ENCODE peak calls at places on chromosomes 11 and 22, in five cellular contexts. One of them, this sample, is unnamed.

GRCh38 chr11:131663403-131664200 is 293.2 kb downstream of the NTM start:
- DNase-seq in cardiac fibroblast: no peak
- DNase-seq in renal cortical epithelial cell: no peak
- DNase-seq in stimulated activated CD4-positive, alpha-beta T cell treated with anti-CD3 and anti-CD28 coated beads, Interleukin-1b, Interleukin-23, amount 100 ng/mL, for 1 hour: no peak
- DNase-seq in progenitor cell of endocrine pancreas: no peak
- DNase-seq in this sample: no peak

GRCh38 chr22:18078329-18079041 is 695 bp downstream of the PEX26 start:
- DNase-seq in cardiac fibroblast: peak
- DNase-seq in renal cortical epithelial cell: no peak
- DNase-seq in stimulated activated CD4-positive, alpha-beta T cell treated with anti-CD3 and anti-CD28 coated beads, Interleukin-1b, Interleukin-23, amount 100 ng/mL, for 1 hour: no peak
- DNase-seq in progenitor cell of endocrine pancreas: peak
- DNase-seq in this sample: no peak

GRCh38 chr11:117315285-117316196 is 515 bp downstream of the BACE1 start:
- DNase-seq in cardiac fibroblast: no peak
- DNase-seq in renal cortical epithelial cell: no peak
- DNase-seq in stimulated activated CD4-positive, alpha-beta T cell treated with anti-CD3 and anti-CD28 coated beads, Interleukin-1b, Interleukin-23, amount 100 ng/mL, for 1 hour: no peak
- DNase-seq in progenitor cell of endocrine pancreas: no peak
- DNase-seq in this sample: no peak

GRCh38 chr22:24409707-24410106 is 17.7 kb upstream of the ADORA2A start:
- DNase-seq in cardiac fibroblast: no peak
- DNase-seq in renal cortical epithelial cell: no peak
- DNase-seq in stimulated activated CD4-positive, alpha-beta T cell treated with anti-CD3 and anti-CD28 coated beads, Interleukin-1b, Interleukin-23, amount 100 ng/mL, for 1 hour: no peak
- DNase-seq in progenitor cell of endocrine pancreas: no peak
- DNase-seq in this sample: no peak

GRCh38 chr11:58061813-58062212 is 31.1 kb downstream of the OR6Q1 start:
- DNase-seq in cardiac fibroblast: peak
- DNase-seq in renal cortical epithelial cell: peak
- DNase-seq in stimulated activated CD4-positive, alpha-beta T cell treated with anti-CD3 and anti-CD28 coated beads, Interleukin-1b, Interleukin-23, amount 100 ng/mL, for 1 hour: no peak
- DNase-seq in progenitor cell of endocrine pancreas: no peak
- DNase-seq in this sample: no peak

GRCh38 chr11:64210301-64211020 is 3.9 kb downstream of the FERMT3 start:
- DNase-seq in cardiac fibroblast: no peak
- DNase-seq in renal cortical epithelial cell: no peak
- DNase-seq in stimulated activated CD4-positive, alpha-beta T cell treated with anti-CD3 and anti-CD28 coated beads, Interleukin-1b, Interleukin-23, amount 100 ng/mL, for 1 hour: no peak
- DNase-seq in progenitor cell of endocrine pancreas: no peak
- DNase-seq in this sample: no peak

GRCh38 chr22:41240377-41241132 is at the start of gene CHADL:
- DNase-seq in cardiac fibroblast: no peak
- DNase-seq in renal cortical epithelial cell: no peak
- DNase-seq in stimulated activated CD4-positive, alpha-beta T cell treated with anti-CD3 and anti-CD28 coated beads, Interleukin-1b, Interleukin-23, amount 100 ng/mL, for 1 hour: no peak
- DNase-seq in progenitor cell of endocrine pancreas: no peak
- DNase-seq in this sample: no peak

GRCh38 chr11:4025957-4026324 is 68.7 kb upstream of the RRM1 start:
- DNase-seq in cardiac fibroblast: peak
- DNase-seq in renal cortical epithelial cell: peak
- DNase-seq in stimulated activated CD4-positive, alpha-beta T cell treated with anti-CD3 and anti-CD28 coated beads, Interleukin-1b, Interleukin-23, amount 100 ng/mL, for 1 hour: no peak
- DNase-seq in progenitor cell of endocrine pancreas: no peak
- DNase-seq in this sample: no peak

This sample was measured in mesothelial cell of epicardium.